ENCODE peak calls at places on chromosome X, in eight cellular contexts. H is neural progenitor cell, U is IMR-90, P is GM23248, N is sigmoid colon, S is OCI-LY7, L is pancreas, G is upper lobe of right lung. K is an unnamed sample.

GRCh38 chrX:46666831-46667230 is 92.1 kb downstream of the SLC9A7 start:
- DNase-seq in H (no peak), U (peak; percentile 45), P (peak; percentile 12), N (no peak), S (no peak), L (no peak), G (no peak), K (no peak)

GRCh38 chrX:7149421-7149820 is 1.5 kb upstream of the PUDP start:
- DNase-seq in H (no peak), U (no peak), P (no peak), N (no peak), S (no peak), L (no peak), G (no peak), K (peak; percentile 24)

GRCh38 chrX:38850807-38851533 is 49.7 kb downstream of the MID1IP1 start:
- DNase-seq in H (no peak), U (no peak), P (no peak), N (no peak), S (no peak), L (no peak), G (no peak), K (no peak)

GRCh38 chrX:129600981-129601424 is 53.8 kb downstream of the APLN start:
- DNase-seq in H (peak; percentile 35), U (peak; percentile 27), P (peak; percentile 53), N (no peak), S (peak; percentile 34), L (no peak), G (no peak), K (peak; percentile 24)

GRCh38 chrX:151815461-151815860 is 80.9 kb downstream of the CNGA2 start:
- DNase-seq in H (no peak), U (no peak), P (peak; percentile 61), N (no peak), S (no peak), L (no peak), G (no peak), K (no peak)

GRCh38 chrX:46938589-46938988 is 26.4 kb downstream of the JADE3 start:
- DNase-seq in H (no peak), U (no peak), P (no peak), N (no peak), S (peak; percentile 8), L (no peak), G (no peak), K (no peak)

GRCh38 chrX:85244411-85245210 is 820 bp downstream of the ZNF711 start:
- DNase-seq in H (peak; percentile 64), U (peak; percentile 7), P (peak; percentile 13), N (no peak), S (peak; percentile 41), L (no peak), G (peak; percentile 46), K (peak; percentile 44)

GRCh38 chrX:69538321-69538876 is 34.3 kb downstream of the NALF2 start:
- DNase-seq in H (peak; percentile 81), U (peak; percentile 16), P (peak; percentile 64), N (peak; percentile 80), S (peak; percentile 26), L (peak; percentile 74), G (peak; percentile 87), K (peak; percentile 26)

GRCh38 chrX:144566592-144566991 is 680.7 kb upstream of the SPANXN1 start:
- DNase-seq in H (peak; percentile 53), U (no peak), P (no peak), N (no peak), S (no peak), L (no peak), G (no peak), K (peak; percentile 0)

GRCh38 chrX:344371-344901 is 25.8 kb upstream of the GTPBP6 start:
- DNase-seq in H (no peak), U (no peak), P (no peak), N (peak; percentile 40), S (no peak), L (no peak), G (peak; percentile 56), K (no peak)

GRCh38 chrX:101729986-101730385 is 70.3 kb upstream of the ARMCX2 start:
- DNase-seq in H (no peak), U (no peak), P (no peak), N (no peak), S (no peak), L (no peak), G (no peak), K (no peak)

GRCh38 chrX:19833034-19833677 is 54.2 kb downstream of the SH3KBP1 start:
- DNase-seq in H (no peak), U (no peak), P (no peak), N (no peak), S (no peak), L (no peak), G (no peak), K (no peak)

GRCh38 chrX:154396948-154397887 is 959 bp upstream of the RPL10 start:
- DNase-seq in H (peak; percentile 66), U (peak; percentile 46), P (peak; percentile 81), N (peak; percentile 90), S (peak; percentile 61), L (peak; percentile 83), G (peak; percentile 91), K (peak; percentile 79)

DNA sequence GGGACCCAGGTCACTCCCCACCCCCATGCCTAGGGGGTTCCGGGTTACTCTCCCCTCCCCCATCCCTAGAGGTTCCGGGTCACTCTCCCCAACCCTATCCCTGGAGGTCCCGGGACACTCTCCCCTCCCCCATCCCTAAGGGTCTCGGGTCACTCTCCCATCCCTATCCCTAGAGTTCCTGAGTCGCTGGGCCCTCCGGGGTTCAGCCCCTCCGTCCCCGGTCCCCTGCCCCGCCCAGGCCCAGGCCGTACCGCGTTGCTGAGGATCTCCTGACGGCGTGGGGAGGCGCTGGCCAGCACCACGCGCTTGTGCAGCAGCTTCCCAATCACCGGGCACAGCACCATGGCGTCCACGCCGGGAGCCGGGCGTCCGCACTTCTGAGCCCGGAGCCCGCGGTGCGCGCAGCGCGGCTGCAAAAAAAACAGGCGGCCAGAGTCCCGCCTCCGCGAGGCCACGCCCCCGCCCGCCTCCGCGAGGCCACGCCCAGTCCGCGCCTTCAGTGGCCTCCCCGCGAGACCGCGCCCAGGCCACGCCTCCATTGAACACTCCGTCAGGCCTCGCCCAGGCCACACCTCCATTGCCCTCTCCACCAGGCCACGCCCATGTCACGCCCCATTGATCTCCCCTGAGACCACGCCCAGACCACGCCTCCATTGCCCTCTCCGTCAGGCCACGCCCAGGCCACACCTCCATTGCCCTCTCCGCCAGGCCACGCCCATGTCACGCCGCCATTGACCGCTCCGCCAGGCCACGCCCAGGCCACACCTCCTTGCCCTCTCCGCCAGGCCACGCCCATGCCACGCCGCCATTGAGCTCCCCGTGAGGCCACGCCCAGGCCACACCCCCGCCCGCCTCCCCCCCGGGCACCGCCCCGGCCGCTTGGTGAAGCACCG is at the start of gene ASMTL:
- DNase-seq in H (peak; percentile 100), U (peak; percentile 99), P (peak; percentile 100), N (peak; percentile 100), S (peak; percentile 98), L (peak; percentile 100), G (peak; percentile 99), K (peak; percentile 97)
- H3K27ac ChIP-seq in H (peak within 1 kb of the TSS; percentile 55), U (peak within 1 kb of the TSS; percentile 63), P (peak within 1 kb of the TSS; percentile 88), N (peak within 1 kb of the TSS; percentile 96), S (peak within 1 kb of the TSS; percentile 58), L (peak within 1 kb of the TSS; percentile 64), G (peak within 1 kb of the TSS; percentile 78), K (peak within 1 kb of the TSS; percentile 98)

DNA sequence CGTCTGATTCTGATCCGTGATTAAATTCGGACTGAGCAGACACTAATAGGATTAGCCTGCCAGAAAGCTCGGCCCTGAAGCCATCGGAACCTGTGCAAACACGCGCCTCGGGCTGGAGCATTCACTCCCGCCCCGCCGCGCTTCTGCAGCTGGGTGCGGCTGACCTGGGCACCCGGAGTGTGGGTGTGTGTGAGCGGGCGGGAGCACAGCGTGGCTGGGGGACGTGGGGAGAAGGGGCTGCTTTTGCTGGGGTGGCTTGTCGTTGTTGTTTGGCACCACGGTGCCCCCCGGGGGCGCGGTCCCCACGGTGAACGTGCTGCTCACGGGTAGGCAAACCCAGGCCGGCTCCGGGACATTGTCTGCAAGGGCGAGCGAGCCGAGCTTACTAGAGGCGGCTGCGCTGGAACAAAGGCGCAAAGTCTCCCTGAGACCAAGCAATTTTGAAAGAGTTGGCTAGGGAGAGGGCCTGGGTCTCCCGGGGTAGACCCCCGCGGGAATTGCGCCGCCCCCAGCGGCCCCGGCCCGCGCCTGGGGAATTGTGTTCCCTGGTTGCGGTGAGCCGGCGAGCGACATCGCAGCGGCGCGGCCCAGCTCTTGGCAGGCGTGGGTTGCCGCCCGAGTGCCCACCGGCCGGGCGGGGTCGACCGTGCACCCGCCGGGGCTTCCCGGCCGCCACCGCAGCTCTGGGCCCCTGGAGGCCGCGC is 1.4 kb downstream of the MAMLD1 start:
- DNase-seq in H (peak; percentile 65), U (peak; percentile 6), P (peak; percentile 54), N (no peak), S (no peak), L (peak; percentile 26), G (peak; percentile 59), K (peak; percentile 38)
- H3K27ac ChIP-seq in H (no peak overlapping the region), U (peak overlapping the region; percentile 92), P (peak overlapping the region; percentile 63), N (peak overlapping the region; percentile 88), S (no peak overlapping the region), L (peak overlapping the region; percentile 84), G (peak overlapping the region; percentile 74), K (no peak overlapping the region)

GRCh38 chrX:71160475-71160874 is 15.8 kb downstream of the NLGN3 start:
- DNase-seq in H (no peak), U (no peak), P (no peak), N (no peak), S (no peak), L (no peak), G (no peak), K (no peak)
- H3K27ac ChIP-seq in H (no peak overlapping the region), U (no peak overlapping the region), P (no peak overlapping the region), N (no peak overlapping the region), S (no peak overlapping the region), L (no peak overlapping the region), G (no peak overlapping the region), K (no peak overlapping the region)

DNA sequence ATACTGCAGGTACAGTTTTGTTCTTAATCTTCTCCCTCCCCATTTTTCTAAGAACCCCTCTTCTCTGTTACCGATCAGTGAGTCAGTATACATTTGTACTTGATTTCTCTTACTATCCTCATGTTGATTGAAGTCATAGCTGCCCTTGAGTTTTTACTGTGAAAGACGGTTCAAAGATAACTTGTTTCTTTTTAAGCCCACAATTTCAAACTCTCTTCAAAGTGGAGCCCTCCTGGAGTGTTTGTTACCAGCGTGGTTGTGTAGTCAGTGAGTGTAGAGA is 7.9 kb downstream of the PPP1R3F start:
- DNase-seq in H (no peak), U (no peak), P (no peak), N (no peak), S (no peak), L (no peak), G (no peak), K (no peak)
- H3K27ac ChIP-seq in H (no peak overlapping the region), U (no peak overlapping the region), P (no peak overlapping the region), N (no peak overlapping the region), S (no peak overlapping the region), L (no peak overlapping the region), G (no peak overlapping the region), K (no peak overlapping the region)